ENCODE peak calls at places on chromosomes 6 and 20, in six cellular contexts. F is MM.1S; N is Peyer's patch; X is H1; L is adrenal gland; O is activated CD4-positive, alpha-beta T cell treated with anti-CD3 and anti-CD28 coated beads, Interleukin-2, amount 50 U/mL, for 24 hours. Q is an unnamed sample.

GRCh38 chr20:59004763-59005522 is 2.1 kb downstream of the CTSZ start:
- DNase-seq in L (peak), O (no peak), F (peak), X (no peak), N (peak), Q (no peak)

GRCh38 chr20:54105653-54106052 is 35.3 kb upstream of the BCAS1 start:
- DNase-seq in X (no peak), O (no peak), F (no peak), L (no peak), N (no peak), Q (no peak)

GRCh38 chr6:12865782-12866181 is 149.2 kb downstream of the PHACTR1 start:
- DNase-seq in O (no peak), X (no peak), L (no peak), N (no peak), F (no peak), Q (no peak)

GRCh38 chr6:44666324-44666723 is 278.8 kb downstream of the CDC5L start:
- DNase-seq in O (no peak), X (no peak), L (no peak), N (no peak), F (no peak), Q (no peak)

GRCh38 chr6:113645576-113645970 is 211.6 kb upstream of the MARCKS start:
- DNase-seq in L (peak), O (no peak), N (no peak), F (no peak), X (no peak), Q (no peak)

GRCh38 chr20:61589055-61589385 is 337.0 kb downstream of the CDH4 start:
- DNase-seq in X (no peak), F (no peak), N (no peak), L (no peak), O (no peak), Q (no peak)

GRCh38 chr20:63280929-63281545 is 8.4 kb downstream of the ARFGAP1 start:
- DNase-seq in O (no peak), X (no peak), L (no peak), F (no peak), N (no peak), Q (no peak)

GRCh38 chr6:46452312-46452917 is 38.8 kb downstream of the RCAN2 start:
- DNase-seq in N (no peak), L (no peak), O (no peak), X (no peak), F (no peak), Q (no peak)

GRCh38 chr6:107638493-107638892 is 148.6 kb downstream of the SOBP start:
- DNase-seq in O (no peak), X (no peak), L (no peak), F (no peak), N (no peak), Q (no peak)

GRCh38 chr6:14922306-14922705 is 323.6 kb upstream of the JARID2 start:
- DNase-seq in X (no peak), F (no peak), O (no peak), N (no peak), L (no peak), Q (no peak)

GRCh38 chr6:151330130-151330715 is 61.1 kb downstream of the ZBTB2 start:
- DNase-seq in O (no peak), L (no peak), X (no peak), F (no peak), N (no peak), Q (no peak)

GRCh38 chr20:45383131-45383530 is 5.0 kb upstream of the TP53TG5 start:
- DNase-seq in N (no peak), F (no peak), L (no peak), O (no peak), X (no peak), Q (no peak)

GRCh38 chr6:154157082-154157481 is 118.0 kb downstream of the OPRM1 start:
- DNase-seq in X (no peak), N (no peak), O (no peak), L (no peak), F (peak), Q (no peak)

GRCh38 chr20:62155428-62156253 is 12.1 kb downstream of the SS18L1 start:
- DNase-seq in N (no peak), F (no peak), O (no peak), X (peak), L (no peak), Q (peak)

GRCh38 chr6:37174196-37174514 is 4.2 kb downstream of the PIM1 start:
- DNase-seq in F (no peak), O (no peak), N (no peak), X (no peak), L (no peak), Q (no peak)

GRCh38 chr6:7073810-7074525 is 33.8 kb upstream of the RREB1 start:
- DNase-seq in X (no peak), F (peak), O (peak), L (peak), N (peak), Q (no peak)

GRCh38 chr6:42257063-42257462 is 39.4 kb upstream of the MRPS10 start:
- DNase-seq in N (no peak), F (no peak), X (no peak), L (peak), O (no peak), Q (peak)

GRCh38 chr20:61127311-61128044 is 124.6 kb upstream of the CDH4 start:
- DNase-seq in N (no peak), O (no peak), X (no peak), F (no peak), L (no peak), Q (no peak)

GRCh38 chr6:76697585-76697984 is 625.1 kb upstream of the IMPG1 start:
- DNase-seq in N (no peak), F (no peak), O (no peak), L (no peak), X (no peak), Q (no peak)

GRCh38 chr6:3869632-3870527 is 20.7 kb downstream of the FAM50B start:
- DNase-seq in O (no peak), L (no peak), N (no peak), X (no peak), F (no peak), Q (no peak)

GRCh38 chr20:50689864-50690263 is 1.5 kb downstream of the RIPOR3 start:
- DNase-seq in L (peak), O (no peak), F (no peak), X (no peak), N (no peak), Q (no peak)

GRCh38 chr6:30075094-30075986 is at the start of gene RNF39:
- DNase-seq in N (no peak), X (no peak), O (no peak), L (no peak), F (no peak), Q (no peak)

GRCh38 chr6:37279366-37280134 is 21.6 kb upstream of the TMEM217 start:
- DNase-seq in N (no peak), O (no peak), F (no peak), X (no peak), L (no peak), Q (no peak)

GRCh38 chr6:154638369-154638768 is 94.8 kb upstream of the SCAF8 start:
- DNase-seq in L (no peak), N (no peak), X (no peak), O (no peak), F (no peak), Q (no peak)

GRCh38 chr20:48094196-48094749 is 309.0 kb upstream of the SULF2 start:
- DNase-seq in F (no peak), O (no peak), X (no peak), L (no peak), N (no peak), Q (no peak)

GRCh38 chr6:29763491-29764289 is 40.5 kb downstream of the HLA-F start:
- DNase-seq in N (no peak), L (no peak), F (no peak), O (no peak), X (no peak), Q (no peak)

GRCh38 chr6:52503853-52504777 is 72.7 kb downstream of the TRAM2 start:
- DNase-seq in X (no peak), L (peak), N (no peak), O (no peak), F (no peak), Q (no peak)

GRCh38 chr6:25007269-25007699 is 71.5 kb upstream of the RIPOR2 start:
- DNase-seq in N (no peak), L (no peak), X (no peak), O (no peak), F (no peak), Q (no peak)

GRCh38 chr6:163688971-163689370 is 274.5 kb downstream of the QKI start:
- DNase-seq in L (no peak), X (no peak), N (no peak), O (no peak), F (no peak), Q (no peak)

GRCh38 chr6:152811785-152812184 is 61.2 kb downstream of the VIP start:
- DNase-seq in X (no peak), O (no peak), L (no peak), F (no peak), N (no peak), Q (no peak)

GRCh38 chr6:75207211-75207984 is 1.5 kb upstream of the COL12A1 start:
- DNase-seq in L (no peak), F (no peak), X (no peak), O (no peak), N (no peak), Q (no peak)

GRCh38 chr6:88360203-88360797 is 194.2 kb upstream of the CNR1 start:
- DNase-seq in X (no peak), N (no peak), L (no peak), F (no peak), O (no peak), Q (no peak)

GRCh38 chr20:3479025-3479424 is 8.2 kb downstream of the ATRN start:
- DNase-seq in N (no peak), L (no peak), X (no peak), F (no peak), O (no peak), Q (no peak)

GRCh38 chr6:12717356-12717755 is 789 bp downstream of the PHACTR1 start:
- DNase-seq in F (no peak), X (no peak), N (no peak), O (no peak), L (no peak), Q (no peak)

GRCh38 chr6:25907475-25908014 is 22.9 kb downstream of the SLC17A2 start:
- DNase-seq in N (no peak), L (no peak), X (no peak), O (no peak), F (no peak), Q (no peak)

GRCh38 chr20:64037498-64038213 is 1.7 kb downstream of the C20orf204 start:
- DNase-seq in L (no peak), F (no peak), O (no peak), X (no peak), N (no peak), Q (no peak)

GRCh38 chr6:87756858-87757257 is 54.8 kb upstream of the AKIRIN2 start:
- DNase-seq in L (no peak), N (peak), O (no peak), F (peak), X (no peak), Q (no peak)